ENCODE peak calls at places on chromosomes 5 and 9, in four cellular contexts. One of them, this sample, is unnamed.

GRCh38 chr9:78298046-78298511 is 1.2 kb downstream of the PSAT1 start:
- DNase-seq in Calu3: no peak
- DNase-seq in upper lobe of right lung: no peak
- DNase-seq in AG04450: no peak
- DNase-seq in this sample: no peak

GRCh38 chr9:6907772-6908381 is 150.1 kb downstream of the KDM4C start:
- DNase-seq in AG04450: peak; percentile 13
- DNase-seq in Calu3: no peak
- DNase-seq in upper lobe of right lung: no peak
- DNase-seq in this sample: peak; percentile 33

GRCh38 chr9:94031380-94031779 is 52.9 kb upstream of the PTPDC1 start:
- DNase-seq in AG04450: no peak
- DNase-seq in Calu3: no peak
- DNase-seq in upper lobe of right lung: no peak
- DNase-seq in this sample: no peak

GRCh38 chr9:83061036-83061435 is 1.9 kb downstream of the RASEF start:
- DNase-seq in Calu3: no peak
- DNase-seq in AG04450: no peak
- DNase-seq in upper lobe of right lung: no peak
- DNase-seq in this sample: no peak

GRCh38 chr5:36417668-36418067 is 116.0 kb upstream of the RANBP3L start:
- DNase-seq in upper lobe of right lung: no peak
- DNase-seq in Calu3: no peak
- DNase-seq in AG04450: no peak
- DNase-seq in this sample: no peak

GRCh38 chr9:110078626-110079025 is 129.3 kb downstream of the C9orf152 start:
- DNase-seq in AG04450: no peak
- DNase-seq in Calu3: no peak
- DNase-seq in upper lobe of right lung: no peak
- DNase-seq in this sample: no peak

GRCh38 chr5:154575869-154576806 is 98.1 kb upstream of the HAND1 start:
- DNase-seq in Calu3: peak; percentile 13
- DNase-seq in AG04450: no peak
- DNase-seq in upper lobe of right lung: no peak
- DNase-seq in this sample: no peak

GRCh38 chr5:33091571-33092363 is 349.0 kb upstream of the TARS1 start:
- DNase-seq in Calu3: no peak
- DNase-seq in upper lobe of right lung: no peak
- DNase-seq in AG04450: no peak
- DNase-seq in this sample: peak; percentile 77

GRCh38 chr9:12162101-12162500 is 531.1 kb upstream of the TYRP1 start:
- DNase-seq in AG04450: no peak
- DNase-seq in upper lobe of right lung: no peak
- DNase-seq in Calu3: no peak
- DNase-seq in this sample: no peak

GRCh38 chr9:129640086-129640870 is 1.7 kb downstream of the ASB6 start:
- DNase-seq in upper lobe of right lung: no peak
- DNase-seq in Calu3: no peak
- DNase-seq in AG04450: no peak
- DNase-seq in this sample: no peak

GRCh38 chr9:36023260-36024048 is 13.3 kb upstream of the RECK start:
- DNase-seq in Calu3: peak; percentile 38
- DNase-seq in upper lobe of right lung: peak; percentile 69
- DNase-seq in AG04450: no peak
- DNase-seq in this sample: peak; percentile 55

GRCh38 chr5:172565931-172566665 is 75.0 kb upstream of the NEURL1B start:
- DNase-seq in Calu3: no peak
- DNase-seq in AG04450: no peak
- DNase-seq in upper lobe of right lung: no peak
- DNase-seq in this sample: no peak

GRCh38 chr5:15137414-15137813 is 265.8 kb upstream of the ANKH start:
- DNase-seq in AG04450: no peak
- DNase-seq in Calu3: no peak
- DNase-seq in upper lobe of right lung: no peak
- DNase-seq in this sample: no peak

GRCh38 chr5:141840826-141841360 is 37.3 kb downstream of the PCDH1 start:
- DNase-seq in AG04450: no peak
- DNase-seq in Calu3: no peak
- DNase-seq in upper lobe of right lung: no peak
- DNase-seq in this sample: no peak

GRCh38 chr5:178982941-178983340 is 12.2 kb downstream of the GRM6 start:
- DNase-seq in Calu3: no peak
- DNase-seq in upper lobe of right lung: no peak
- DNase-seq in AG04450: no peak
- DNase-seq in this sample: no peak

GRCh38 chr5:150137997-150138396 is 17.6 kb downstream of the PDGFRB start:
- DNase-seq in Calu3: no peak
- DNase-seq in AG04450: no peak
- DNase-seq in upper lobe of right lung: no peak
- DNase-seq in this sample: no peak

GRCh38 chr5:77908787-77909186 is 132.6 kb upstream of the TBCA start:
- DNase-seq in Calu3: no peak
- DNase-seq in upper lobe of right lung: no peak
- DNase-seq in AG04450: no peak
- DNase-seq in this sample: no peak

GRCh38 chr5:68177676-68178075 is 37.9 kb upstream of the PIK3R1 start:
- DNase-seq in AG04450: no peak
- DNase-seq in upper lobe of right lung: no peak
- DNase-seq in Calu3: no peak
- DNase-seq in this sample: no peak

GRCh38 chr9:33210006-33210715 is 29.8 kb upstream of the SPINK4 start:
- DNase-seq in upper lobe of right lung: no peak
- DNase-seq in AG04450: no peak
- DNase-seq in Calu3: no peak
- DNase-seq in this sample: no peak
- TF ChIP-seq CTCF in upper lobe of right lung: no peak
- TF ChIP-seq CTCF in AG04450: no peak
- TF ChIP-seq CTCF in Calu3: no peak
- TF ChIP-seq CTCF in this sample: no peak

GRCh38 chr5:5141625-5142527 is 1.7 kb downstream of the ADAMTS16 start:
- DNase-seq in upper lobe of right lung: no peak
- DNase-seq in Calu3: peak; percentile 57
- DNase-seq in AG04450: peak; percentile 10
- DNase-seq in this sample: peak; percentile 35
- TF ChIP-seq CTCF in upper lobe of right lung: peak; percentile 83
- TF ChIP-seq CTCF in Calu3: peak; percentile 42
- TF ChIP-seq CTCF in AG04450: peak; percentile 67
- TF ChIP-seq CTCF in this sample: peak; percentile 96

DNA sequence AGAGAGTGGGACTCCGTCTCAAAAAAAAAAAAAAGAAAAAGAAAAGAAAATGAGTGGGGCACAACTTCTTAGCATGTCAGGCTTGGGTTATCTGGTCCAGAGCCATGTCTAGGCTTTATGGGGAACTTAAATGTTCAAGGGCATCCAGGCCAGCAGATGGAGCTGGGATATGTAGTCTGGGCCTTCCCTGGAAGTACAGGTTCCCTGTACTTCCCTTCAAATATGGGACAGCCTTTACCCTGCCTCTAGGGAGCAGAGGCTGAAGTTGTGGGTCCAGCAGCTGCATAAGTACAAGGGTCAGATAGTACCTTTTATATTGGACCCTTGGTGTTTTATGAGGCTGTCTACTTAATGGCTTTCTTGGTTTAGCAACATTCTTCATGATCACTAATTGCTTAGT is 42.1 kb downstream of the FAF2 start:
- DNase-seq in AG04450: no peak
- DNase-seq in upper lobe of right lung: no peak
- DNase-seq in Calu3: no peak
- DNase-seq in this sample: no peak
- TF ChIP-seq CTCF in AG04450: no peak
- TF ChIP-seq CTCF in upper lobe of right lung: no peak
- TF ChIP-seq CTCF in Calu3: no peak
- TF ChIP-seq CTCF in this sample: no peak

GRCh38 chr9:114429488-114429887 is 41.7 kb upstream of the AKNA start:
- DNase-seq in AG04450: no peak
- DNase-seq in Calu3: no peak
- DNase-seq in upper lobe of right lung: no peak
- DNase-seq in this sample: no peak

GRCh38 chr9:114426046-114426948 is 38.5 kb upstream of the AKNA start:
- DNase-seq in upper lobe of right lung: peak; percentile 37
- DNase-seq in Calu3: no peak
- DNase-seq in AG04450: no peak
- DNase-seq in this sample: no peak

GRCh38 chr9:114430443-114430842 is 42.7 kb upstream of the AKNA start:
- DNase-seq in AG04450: no peak
- DNase-seq in Calu3: no peak
- DNase-seq in upper lobe of right lung: no peak
- DNase-seq in this sample: no peak

GRCh38 chr9:114427644-114428043 is 39.9 kb upstream of the AKNA start:
- DNase-seq in upper lobe of right lung: no peak
- DNase-seq in AG04450: no peak
- DNase-seq in Calu3: no peak
- DNase-seq in this sample: no peak

DNA sequence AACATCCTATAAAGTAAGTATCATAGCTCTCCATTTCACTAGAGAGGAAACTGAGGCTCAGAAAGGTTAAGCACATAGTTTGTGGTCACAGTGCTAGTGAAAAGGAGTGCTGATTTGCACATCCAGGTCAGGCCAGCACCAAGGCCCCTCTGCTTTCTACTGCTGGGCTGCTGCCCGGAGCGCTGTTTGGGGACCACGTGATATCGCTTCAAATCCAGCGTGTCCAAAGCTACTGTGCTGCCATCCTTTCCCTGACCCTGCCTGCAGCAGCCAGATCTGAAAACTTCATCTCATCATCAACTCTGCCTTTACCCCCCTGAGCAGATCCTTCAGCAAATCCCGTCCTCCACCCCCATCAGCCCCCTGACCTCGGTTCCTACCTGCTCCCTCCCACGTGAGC is 40.7 kb upstream of the AKNA start:
- DNase-seq in upper lobe of right lung: peak; percentile 33
- DNase-seq in AG04450: no peak
- DNase-seq in Calu3: no peak
- DNase-seq in this sample: no peak
- TF ChIP-seq CTCF in upper lobe of right lung: no peak
- TF ChIP-seq CTCF in AG04450: no peak
- TF ChIP-seq CTCF in Calu3: no peak
- TF ChIP-seq CTCF in this sample: no peak

GRCh38 chr9:88676644-88677043 is 141.7 kb downstream of the NXNL2 start:
- DNase-seq in Calu3: no peak
- DNase-seq in AG04450: no peak
- DNase-seq in upper lobe of right lung: no peak
- DNase-seq in this sample: no peak

GRCh38 chr9:88678008-88678407 is 143.0 kb downstream of the NXNL2 start:
- DNase-seq in upper lobe of right lung: no peak
- DNase-seq in Calu3: no peak
- DNase-seq in AG04450: no peak
- DNase-seq in this sample: no peak

GRCh38 chr9:88678431-88678830 is 143.5 kb downstream of the NXNL2 start:
- DNase-seq in Calu3: no peak
- DNase-seq in AG04450: no peak
- DNase-seq in upper lobe of right lung: no peak
- DNase-seq in this sample: no peak

DNA sequence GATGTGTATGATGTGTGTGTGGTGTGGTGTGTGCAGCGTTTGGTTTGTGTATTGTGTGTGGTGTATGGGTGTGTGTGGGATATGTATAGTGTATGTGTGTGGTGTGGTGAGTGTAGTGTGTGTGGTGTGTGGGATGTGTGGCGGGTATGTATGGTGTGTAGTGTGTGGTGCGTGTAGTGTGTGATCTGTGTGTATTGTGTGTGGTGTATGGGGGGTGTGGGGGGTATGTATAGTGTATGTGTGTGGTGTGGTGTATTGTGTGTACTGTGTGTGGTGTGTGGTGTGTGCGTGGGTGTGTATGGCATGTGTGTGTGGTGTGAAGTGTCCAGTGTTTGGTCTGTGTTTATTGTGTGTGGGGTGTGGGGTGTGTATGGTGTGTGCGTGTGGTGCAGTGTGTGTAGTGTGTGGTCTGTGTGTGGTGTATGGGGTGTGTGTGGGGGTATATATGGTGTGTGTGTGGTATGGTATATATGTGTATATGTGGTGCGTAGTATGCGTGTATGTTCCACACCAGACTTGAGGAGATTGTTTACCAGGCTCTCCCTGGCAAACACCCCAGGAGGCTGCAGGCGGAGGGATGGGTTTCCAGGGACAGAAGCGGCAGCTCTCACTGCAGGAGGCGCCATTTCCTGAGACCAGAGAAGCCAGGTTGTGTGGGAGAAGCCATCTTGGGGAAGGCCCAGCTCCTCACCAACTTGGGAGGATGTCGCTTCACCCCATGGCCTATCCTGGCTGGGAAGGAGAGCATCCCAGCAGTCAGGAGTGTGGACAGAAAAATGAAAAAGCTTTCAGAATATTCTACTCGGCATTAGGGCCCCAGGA is 138.1 kb downstream of the NXNL2 start:
- DNase-seq in AG04450: no peak
- DNase-seq in Calu3: no peak
- DNase-seq in upper lobe of right lung: no peak
- DNase-seq in this sample: no peak
- TF ChIP-seq CTCF in AG04450: no peak
- TF ChIP-seq CTCF in Calu3: no peak
- TF ChIP-seq CTCF in upper lobe of right lung: no peak
- TF ChIP-seq CTCF in this sample: peak; percentile 9

GRCh38 chr9:99264070-99264469 is 42.0 kb downstream of the SEC61B start:
- DNase-seq in Calu3: no peak
- DNase-seq in upper lobe of right lung: no peak
- DNase-seq in AG04450: no peak
- DNase-seq in this sample: no peak
- TF ChIP-seq CTCF in Calu3: no peak
- TF ChIP-seq CTCF in upper lobe of right lung: no peak
- TF ChIP-seq CTCF in AG04450: peak; percentile 22
- TF ChIP-seq CTCF in this sample: peak; percentile 73

DNA sequence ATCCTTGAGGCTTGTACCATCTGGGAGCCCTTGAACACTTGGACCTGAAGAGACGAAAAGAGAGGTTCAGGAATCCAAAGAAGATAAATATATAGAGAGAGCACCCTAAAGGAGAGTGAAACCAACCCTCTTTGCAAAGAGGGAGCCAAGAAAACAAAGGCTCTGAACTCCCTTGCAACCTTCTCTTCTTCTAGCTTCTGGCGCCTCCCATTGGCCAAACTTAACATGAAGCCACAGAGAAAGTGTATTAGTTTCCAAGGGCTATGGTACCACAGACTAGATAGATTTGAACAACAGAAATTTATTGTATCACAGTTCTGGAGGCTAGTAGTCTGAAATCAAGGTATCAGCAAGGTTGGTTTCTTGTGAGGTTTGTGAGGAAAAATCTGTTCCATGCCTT is 175.1 kb downstream of the HCN1 start:
- DNase-seq in AG04450: no peak
- DNase-seq in Calu3: peak; percentile 27
- DNase-seq in upper lobe of right lung: no peak
- DNase-seq in this sample: no peak
- TF ChIP-seq CTCF in AG04450: peak; percentile 14
- TF ChIP-seq CTCF in Calu3: peak; percentile 31
- TF ChIP-seq CTCF in upper lobe of right lung: peak; percentile 39
- TF ChIP-seq CTCF in this sample: no peak

GRCh38 chr5:145680169-145680568 is 155.0 kb downstream of the PRELID2 start:
- DNase-seq in upper lobe of right lung: no peak
- DNase-seq in AG04450: no peak
- DNase-seq in Calu3: peak; percentile 47
- DNase-seq in this sample: no peak
- TF ChIP-seq CTCF in upper lobe of right lung: no peak
- TF ChIP-seq CTCF in AG04450: peak; percentile 11
- TF ChIP-seq CTCF in Calu3: no peak
- TF ChIP-seq CTCF in this sample: peak; percentile 51

This sample was measured in HFFc6.